ENCODE peak calls at places on chromosome 1, in seven cellular contexts. J is caudate nucleus; S is ovary; I is IMR-90; Z is naive thymus-derived CD4-positive, alpha-beta T cell; T is lower lobe of right lung; U is left ventricle myocardium inferior. Y is an unnamed sample.
A peak's percentile ranks its signal among the peaks of the same experiment; 100 is the strongest.

GRCh38 chr1:212968385-212968863 is 18.1 kb downstream of the VASH2 start:
- DNase-seq in J (no peak), S (no peak), I (no peak), Z (no peak), T (no peak), U (no peak), Y (no peak)

GRCh38 chr1:64343105-64343960 is 126.6 kb upstream of the CACHD1 start:
- DNase-seq in J (no peak), S (no peak), I (peak; percentile 36), Z (no peak), T (no peak), U (no peak), Y (no peak)

GRCh38 chr1:71638081-71638766 is 557.4 kb upstream of the ZRANB2 start:
- DNase-seq in J (no peak), S (no peak), I (peak; percentile 88), Z (no peak), T (no peak), U (no peak), Y (no peak)

GRCh38 chr1:17595602-17595925 is 56.1 kb downstream of the ARHGEF10L start:
- DNase-seq in J (no peak), S (no peak), I (no peak), Z (no peak), T (no peak), U (no peak), Y (no peak)

GRCh38 chr1:160117709-160118183 is 2.2 kb downstream of the ATP1A2 start:
- DNase-seq in J (peak; percentile 72), S (peak; percentile 68), I (peak; percentile 31), Z (no peak), T (no peak), U (peak; percentile 61), Y (peak; percentile 77)

GRCh38 chr1:77831566-77831965 is 52.1 kb downstream of the MIGA1 start:
- DNase-seq in J (no peak), S (no peak), I (peak; percentile 8), Z (no peak), T (no peak), U (no peak), Y (no peak)

GRCh38 chr1:55943012-55943411 is 636.4 kb downstream of the PLPP3 start:
- DNase-seq in J (no peak), S (no peak), I (no peak), Z (no peak), T (no peak), U (no peak), Y (no peak)

GRCh38 chr1:219529116-219529515 is 83.8 kb downstream of the ZC3H11B start:
- DNase-seq in J (no peak), S (no peak), I (no peak), Z (no peak), T (no peak), U (no peak), Y (no peak)

GRCh38 chr1:96238426-96238825 is 483.2 kb upstream of the PTBP2 start:
- DNase-seq in J (no peak), S (no peak), I (no peak), Z (no peak), T (no peak), U (no peak), Y (no peak)

GRCh38 chr1:166064324-166064926 is 102.4 kb downstream of the FAM78B start:
- DNase-seq in J (no peak), S (no peak), I (no peak), Z (no peak), T (no peak), U (no peak), Y (no peak)

GRCh38 chr1:166069390-166069789 is 97.4 kb downstream of the FAM78B start:
- DNase-seq in J (no peak), S (no peak), I (no peak), Z (no peak), T (no peak), U (no peak), Y (no peak)

GRCh38 chr1:166062695-166063094 is 104.1 kb downstream of the FAM78B start:
- DNase-seq in J (no peak), S (no peak), I (no peak), Z (no peak), T (no peak), U (no peak), Y (no peak)

GRCh38 chr1:166064951-166065350 is 101.8 kb downstream of the FAM78B start:
- DNase-seq in J (no peak), S (no peak), I (no peak), Z (no peak), T (no peak), U (no peak), Y (no peak)

GRCh38 chr1:166063701-166064100 is 103.1 kb downstream of the FAM78B start:
- DNase-seq in J (no peak), S (no peak), I (no peak), Z (no peak), T (no peak), U (no peak), Y (no peak)
- H3K27ac ChIP-seq in J (no peak overlapping the region), S (no peak overlapping the region), I (no peak overlapping the region), Z (no peak overlapping the region), T (no peak overlapping the region), U (no peak overlapping the region), Y (no peak overlapping the region)

DNA sequence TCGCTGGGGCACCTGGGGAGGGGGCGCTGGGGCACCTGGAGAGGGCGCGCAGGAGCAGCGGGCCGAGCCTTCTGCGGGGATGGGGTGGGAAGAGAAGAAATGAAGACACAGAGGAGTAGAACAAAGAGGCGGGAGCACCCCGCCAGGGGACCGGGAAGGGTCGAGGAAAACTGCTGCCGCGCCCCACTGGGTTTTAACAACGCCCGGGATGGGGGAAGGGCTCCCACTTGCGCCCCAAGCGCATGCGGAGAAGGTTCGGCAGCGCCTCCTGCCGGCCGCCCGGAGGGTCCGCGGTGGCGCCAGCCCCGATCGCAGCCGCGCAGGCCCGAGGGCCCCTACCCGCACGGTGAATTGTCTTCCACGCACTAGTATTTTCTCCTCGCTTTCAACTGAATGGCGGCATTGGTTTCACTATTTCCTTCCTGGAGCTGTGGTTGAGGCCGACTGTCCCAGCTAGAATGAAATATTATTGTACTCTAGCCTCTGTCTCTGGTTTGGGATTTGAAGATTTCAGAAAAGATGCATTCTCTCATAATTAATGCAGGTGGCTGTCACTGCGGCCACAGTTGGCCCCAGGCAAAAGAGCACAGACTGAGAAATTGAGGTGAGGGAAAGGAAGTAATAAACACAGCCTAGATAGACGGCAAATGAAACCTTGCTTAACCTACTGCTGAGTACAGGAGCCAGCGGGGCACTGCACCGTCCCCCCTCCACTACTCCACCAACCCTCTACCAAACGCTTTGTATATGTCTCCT is 57.3 kb downstream of the MAB21L3 start:
- DNase-seq in J (peak; percentile 69), S (peak; percentile 78), I (peak; percentile 23), Z (peak; percentile 81), T (peak; percentile 91), U (peak; percentile 83), Y (peak; percentile 42)
- H3K27ac ChIP-seq in J (peak overlapping the region; percentile 75), S (peak overlapping the region; percentile 49), I (no peak overlapping the region), Z (peak overlapping the region; percentile 60), T (peak overlapping the region; percentile 69), U (peak overlapping the region; percentile 85), Y (peak overlapping the region; percentile 64)

DNA sequence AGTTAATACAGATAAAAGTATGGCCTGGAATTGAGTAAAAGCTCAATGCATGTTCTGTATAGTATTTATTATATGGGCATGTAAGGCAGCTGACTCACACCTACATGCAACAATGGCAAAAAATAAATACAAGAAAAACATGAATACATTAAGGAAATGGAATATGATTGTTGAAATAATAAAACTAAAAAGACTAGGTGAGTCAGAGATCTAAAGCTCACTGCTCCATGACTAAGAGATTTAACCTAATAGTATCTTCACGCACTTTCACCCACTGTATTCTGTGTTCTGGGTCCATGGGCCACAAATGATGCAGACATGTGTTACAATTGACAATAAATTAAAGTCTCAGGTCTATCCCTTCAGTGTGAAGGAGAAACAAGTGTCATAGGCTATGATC is 607.0 kb downstream of the AGBL4 start:
- DNase-seq in J (no peak), S (no peak), I (no peak), Z (no peak), T (no peak), U (no peak), Y (no peak)
- H3K27ac ChIP-seq in J (no peak overlapping the region), S (no peak overlapping the region), I (no peak overlapping the region), Z (no peak overlapping the region), T (no peak overlapping the region), U (no peak overlapping the region), Y (no peak overlapping the region)

GRCh38 chr1:39228263-39228662 is 23.8 kb downstream of the MACF1 start:
- DNase-seq in J (no peak), S (no peak), I (no peak), Z (no peak), T (no peak), U (no peak), Y (no peak)
- H3K27ac ChIP-seq in J (no peak overlapping the region), S (no peak overlapping the region), I (no peak overlapping the region), Z (no peak overlapping the region), T (no peak overlapping the region), U (no peak overlapping the region), Y (no peak overlapping the region)

GRCh38 chr1:26942656-26943055 is 17.6 kb downstream of the KDF1 start:
- DNase-seq in J (no peak), S (no peak), I (no peak), Z (no peak), T (no peak), U (no peak), Y (no peak)

GRCh38 chr1:26946270-26946669 is 14.0 kb downstream of the KDF1 start:
- DNase-seq in J (no peak), S (no peak), I (no peak), Z (no peak), T (no peak), U (no peak), Y (no peak)

GRCh38 chr1:26949266-26949925 is 10.9 kb downstream of the KDF1 start:
- DNase-seq in J (no peak), S (no peak), I (peak; percentile 8), Z (no peak), T (no peak), U (no peak), Y (no peak)

GRCh38 chr1:26945138-26945537 is 15.1 kb downstream of the KDF1 start:
- DNase-seq in J (no peak), S (no peak), I (no peak), Z (no peak), T (no peak), U (no peak), Y (no peak)

GRCh38 chr1:26945728-26946127 is 14.5 kb downstream of the KDF1 start:
- DNase-seq in J (no peak), S (no peak), I (no peak), Z (no peak), T (no peak), U (peak; percentile 23), Y (no peak)
- H3K27ac ChIP-seq in J (no peak overlapping the region), S (no peak overlapping the region), I (no peak overlapping the region), Z (no peak overlapping the region), T (no peak overlapping the region), U (peak overlapping the region; percentile 72), Y (no peak overlapping the region)

GRCh38 chr1:79679916-79680315 is 673.4 kb upstream of the ADGRL4 start:
- DNase-seq in J (no peak), S (no peak), I (no peak), Z (no peak), T (no peak), U (no peak), Y (no peak)

GRCh38 chr1:79681382-79681781 is 674.9 kb upstream of the ADGRL4 start:
- DNase-seq in J (no peak), S (no peak), I (no peak), Z (no peak), T (no peak), U (no peak), Y (no peak)

GRCh38 chr1:79683420-79683819 is 676.9 kb upstream of the ADGRL4 start:
- DNase-seq in J (no peak), S (no peak), I (no peak), Z (no peak), T (no peak), U (no peak), Y (no peak)

GRCh38 chr1:79682478-79682877 is 675.9 kb upstream of the ADGRL4 start:
- DNase-seq in J (no peak), S (no peak), I (no peak), Z (no peak), T (no peak), U (no peak), Y (no peak)
- H3K27ac ChIP-seq in J (no peak overlapping the region), S (no peak overlapping the region), I (no peak overlapping the region), Z (no peak overlapping the region), T (no peak overlapping the region), U (no peak overlapping the region), Y (no peak overlapping the region)